ENCODE peak calls at places on chromosomes 11 and 22, in five cellular contexts. V is PC-3, Y is adipocyte, B is endodermal cell, L is MM.1S. I is an unnamed sample.

GRCh38 chr11:92596596-92597317 is 372.1 kb downstream of the FAT3 start:
- DNase-seq in B (no peak), Y (no peak), V (no peak), L (no peak), I (no peak)

GRCh38 chr11:111565111-111565720 is 24.7 kb downstream of the LAYN start:
- DNase-seq in Y (peak), V (peak), B (peak), L (peak), I (peak)

GRCh38 chr11:87870081-87870480 is 305.2 kb downstream of the RAB38 start:
- DNase-seq in L (no peak), Y (peak), B (no peak), V (peak), I (no peak)

GRCh38 chr11:86574493-86575207 is 97.8 kb downstream of the ME3 start:
- DNase-seq in B (no peak), V (peak), Y (no peak), L (no peak), I (no peak)

GRCh38 chr11:115657586-115657985 is 153.4 kb upstream of the CADM1 start:
- DNase-seq in Y (no peak), B (no peak), V (no peak), L (no peak), I (no peak)

GRCh38 chr11:128824199-128825049 is 42.7 kb downstream of the KCNJ1 start:
- DNase-seq in V (no peak), B (no peak), L (no peak), Y (no peak), I (no peak)

GRCh38 chr11:94650756-94651155 is 83.6 kb downstream of the PIWIL4 start:
- DNase-seq in L (no peak), B (peak), V (no peak), Y (peak), I (no peak)

GRCh38 chr11:14669958-14670357 is 26.4 kb downstream of the PDE3B start:
- DNase-seq in B (no peak), V (no peak), L (no peak), Y (no peak), I (no peak)

GRCh38 chr22:50527921-50528681 is 1.7 kb downstream of the TYMP start:
- DNase-seq in B (peak), V (no peak), Y (no peak), L (no peak), I (no peak)

GRCh38 chr11:12497431-12497830 is 120.1 kb downstream of the PARVA start:
- DNase-seq in Y (no peak), L (no peak), V (no peak), B (no peak), I (peak)

GRCh38 chr22:40183029-40183581 is 5.4 kb downstream of the TNRC6B start:
- DNase-seq in B (no peak), L (no peak), Y (peak), V (peak), I (no peak)

GRCh38 chr22:42365942-42366660 is 66.1 kb downstream of the NFAM1 start:
- DNase-seq in B (no peak), L (no peak), V (no peak), Y (no peak), I (no peak)

GRCh38 chr11:8354622-8355417 is 91.1 kb upstream of the LMO1 start:
- DNase-seq in V (peak), Y (peak), L (no peak), B (peak), I (no peak)

GRCh38 chr11:25981998-25982397 is 349.9 kb upstream of the ANO3 start:
- DNase-seq in V (peak), Y (peak), L (peak), B (no peak), I (peak)

GRCh38 chr11:131999084-131999483 is 628.7 kb downstream of the NTM start:
- DNase-seq in V (no peak), B (no peak), L (no peak), Y (no peak), I (no peak)

GRCh38 chr11:64652586-64653387 is 61.8 kb downstream of the SLC22A12 start:
- DNase-seq in L (peak), Y (peak), B (peak), V (peak), I (peak)

DNA sequence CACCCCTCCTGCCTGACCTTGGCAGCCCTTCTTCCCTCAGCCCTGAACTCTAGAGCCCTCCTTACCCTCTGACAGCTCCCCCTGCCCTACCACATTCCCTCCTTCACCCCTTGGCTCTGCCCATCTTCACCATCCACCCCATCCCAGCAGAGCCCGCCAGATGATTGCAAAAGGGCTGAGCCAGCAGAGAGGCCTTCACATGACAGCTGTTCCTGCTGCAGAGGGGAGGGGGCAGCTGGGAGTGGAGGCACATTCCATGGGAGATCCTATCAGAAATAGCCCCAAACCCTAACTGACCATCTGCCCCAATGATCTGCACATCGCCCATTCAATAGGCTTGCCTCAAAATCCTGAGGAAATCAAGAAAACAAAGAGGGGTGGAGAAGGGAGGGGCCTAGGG is 7.8 kb upstream of the AHNAK start:
- DNase-seq in L (no peak), V (no peak), Y (peak), B (peak), I (no peak)
- H3K4me3 ChIP-seq in L (no peak), V (peak), Y (peak), B (no peak), I (no peak)

GRCh38 chr22:38490915-38491314 is 15.2 kb downstream of the DDX17 start:
- DNase-seq in L (no peak), B (no peak), V (no peak), Y (peak), I (no peak)

GRCh38 chr22:38489142-38489541 is 17.0 kb downstream of the DDX17 start:
- DNase-seq in L (no peak), Y (no peak), V (no peak), B (no peak), I (no peak)

GRCh38 chr22:38491707-38492348 is 14.3 kb downstream of the DDX17 start:
- DNase-seq in B (no peak), Y (no peak), V (no peak), L (no peak), I (no peak)

GRCh38 chr22:38489561-38490133 is 16.5 kb downstream of the DDX17 start:
- DNase-seq in Y (no peak), V (no peak), B (no peak), L (no peak), I (no peak)

GRCh38 chr22:38490475-38490874 is 15.6 kb downstream of the DDX17 start:
- DNase-seq in L (no peak), Y (no peak), B (no peak), V (no peak), I (no peak)
- H3K9ac ChIP-seq in L (no peak), Y (no peak), B (no peak), V (no peak), I (no peak)

DNA sequence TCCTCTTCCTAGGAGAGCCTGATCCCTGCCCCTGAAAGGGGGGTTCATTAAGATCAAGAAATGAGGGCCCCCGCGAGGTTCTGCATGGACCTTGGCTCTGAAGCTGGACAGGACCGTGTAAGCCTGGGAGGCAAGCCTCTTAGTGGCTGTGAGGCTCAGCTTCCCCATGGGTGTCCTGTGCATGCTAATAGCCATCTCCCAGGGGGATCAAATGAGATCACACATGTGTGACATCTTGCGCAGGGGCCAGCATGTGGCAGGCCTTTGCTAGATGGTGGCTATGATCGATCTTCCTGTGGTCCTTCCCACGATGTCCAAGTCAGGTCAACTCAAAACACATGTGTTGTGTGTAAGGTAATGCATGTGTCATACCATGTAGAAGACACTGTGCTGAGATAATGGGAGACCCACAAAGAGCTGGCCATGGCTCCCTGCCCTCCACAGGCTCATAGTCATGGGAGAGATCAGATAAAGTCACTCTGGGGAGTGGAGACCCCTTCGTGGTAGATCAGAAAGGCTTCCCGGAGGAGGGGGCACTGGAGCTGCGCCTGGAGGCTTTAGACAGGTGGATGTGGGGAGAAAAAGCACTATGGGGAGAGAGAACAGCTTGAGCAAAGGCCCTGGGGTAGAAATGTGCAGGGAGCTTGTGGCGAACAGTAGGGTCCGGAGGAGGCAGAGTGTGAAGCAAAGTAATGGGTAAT is 3.7 kb downstream of the RAC2 start:
- DNase-seq in V (no peak), B (peak), L (no peak), Y (no peak), I (peak)
- H3K4me3 ChIP-seq in V (no peak), B (no peak), L (no peak), Y (no peak), I (peak)

DNA sequence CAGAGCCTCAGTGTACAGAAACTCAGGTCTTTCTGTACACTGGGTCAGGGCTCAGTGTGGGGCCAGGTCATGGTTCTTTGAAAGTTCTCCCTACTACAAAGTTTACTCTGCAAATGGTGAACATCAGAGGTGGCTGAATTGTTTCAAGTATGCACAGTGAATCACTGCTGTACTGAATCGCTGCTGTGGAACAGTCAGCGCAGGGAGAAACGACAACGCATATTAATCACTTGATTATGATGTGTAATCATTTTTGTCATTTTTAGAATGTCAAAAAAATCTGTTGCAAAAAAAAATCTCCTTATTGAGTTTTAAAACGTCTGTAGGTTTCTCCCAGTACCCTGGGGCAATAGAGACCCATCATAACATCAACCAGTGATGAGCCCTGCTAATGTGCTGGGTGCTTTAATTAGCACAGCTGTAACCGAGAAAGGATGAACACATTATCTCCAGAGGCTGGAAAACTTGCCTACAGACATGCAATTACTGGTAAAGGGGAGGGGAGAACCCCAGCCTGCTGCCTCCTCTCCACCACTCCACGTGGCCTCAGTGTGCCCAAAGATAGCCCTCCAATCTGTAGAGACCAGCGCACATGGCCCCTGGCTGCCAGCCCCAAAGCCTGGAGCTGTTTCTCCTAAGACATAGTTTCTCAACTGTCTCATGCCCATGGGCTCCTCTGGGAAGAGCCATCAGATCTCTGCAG is 12.8 kb downstream of the ARRB1 start:
- DNase-seq in B (no peak), L (no peak), Y (no peak), V (no peak), I (no peak)
- H3K9ac ChIP-seq in B (no peak), L (no peak), Y (peak), V (no peak), I (no peak)

DNA sequence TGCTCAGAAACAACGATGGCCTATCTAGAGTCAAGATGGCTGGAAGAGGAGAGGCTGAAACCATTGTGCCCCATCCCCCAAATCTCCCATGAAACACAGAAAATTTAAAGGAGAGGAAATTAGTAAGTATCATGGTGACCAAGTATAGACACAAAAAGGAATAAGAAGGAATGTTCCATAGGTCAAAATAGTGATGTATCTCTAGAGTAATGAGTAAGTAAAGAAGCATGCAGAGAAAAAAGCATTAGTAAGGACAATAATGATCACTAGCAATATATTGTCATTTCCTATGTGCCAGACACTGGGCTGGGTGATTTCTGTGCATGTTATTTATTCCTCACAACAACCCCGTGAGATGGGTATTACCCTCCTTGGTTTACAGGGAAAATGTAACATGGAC is 2.6 kb upstream of the SLC22A24 start:
- DNase-seq in L (no peak), Y (no peak), B (no peak), V (no peak), I (no peak)
- H3K4me3 ChIP-seq in L (no peak), Y (no peak), B (no peak), V (no peak), I (no peak)

GRCh38 chr11:17475666-17476316 is 854 bp downstream of the ABCC8 start:
- DNase-seq in V (no peak), L (no peak), B (peak), Y (no peak), I (no peak)
- H3K9ac ChIP-seq in V (no peak), L (no peak), B (no peak), Y (no peak), I (no peak)

GRCh38 chr22:38258895-38259294 is 13.9 kb downstream of the TMEM184B start:
- DNase-seq in L (no peak), B (no peak), V (no peak), Y (no peak), I (no peak)

GRCh38 chr22:38259370-38259769 is 13.4 kb downstream of the TMEM184B start:
- DNase-seq in V (no peak), Y (no peak), L (no peak), B (no peak), I (no peak)

GRCh38 chr22:38255697-38256096 is 17.1 kb downstream of the TMEM184B start:
- DNase-seq in Y (no peak), B (no peak), V (no peak), L (no peak), I (no peak)

GRCh38 chr22:38257170-38257569 is 15.6 kb downstream of the TMEM184B start:
- DNase-seq in Y (peak), B (no peak), V (peak), L (no peak), I (no peak)

DNA sequence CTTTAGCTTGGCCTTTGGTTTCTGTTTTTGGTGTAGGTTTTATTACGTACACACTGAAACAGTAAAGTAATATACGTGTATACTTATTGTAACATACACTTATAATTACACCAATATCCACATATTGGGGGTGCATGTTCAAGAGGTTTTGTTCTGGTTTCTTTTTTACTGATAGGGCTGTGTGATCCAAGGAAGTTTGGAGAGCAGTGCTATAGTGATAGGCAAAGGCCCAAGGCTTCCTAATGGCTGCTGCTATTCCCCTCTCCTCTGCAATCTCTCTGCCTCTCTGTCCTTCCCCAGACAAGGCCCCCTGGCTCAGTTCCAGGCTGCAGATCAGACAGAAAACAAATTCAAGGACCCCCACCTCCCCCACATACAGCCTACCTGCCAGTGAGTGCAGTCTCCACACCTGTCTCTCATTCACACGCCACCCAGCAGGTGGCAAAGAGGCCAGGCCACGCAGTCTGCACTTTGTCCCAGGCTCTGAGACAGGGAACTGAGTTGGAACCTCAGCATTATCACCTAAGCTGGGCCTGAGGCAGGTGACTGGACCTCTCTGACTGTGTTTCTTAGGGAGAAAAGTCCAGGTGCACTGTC is 15.1 kb downstream of the TMEM184B start:
- DNase-seq in L (no peak), Y (peak), V (peak), B (peak), I (no peak)
- H3K4me3 ChIP-seq in L (no peak), Y (peak), V (peak), B (no peak), I (no peak)

DNA sequence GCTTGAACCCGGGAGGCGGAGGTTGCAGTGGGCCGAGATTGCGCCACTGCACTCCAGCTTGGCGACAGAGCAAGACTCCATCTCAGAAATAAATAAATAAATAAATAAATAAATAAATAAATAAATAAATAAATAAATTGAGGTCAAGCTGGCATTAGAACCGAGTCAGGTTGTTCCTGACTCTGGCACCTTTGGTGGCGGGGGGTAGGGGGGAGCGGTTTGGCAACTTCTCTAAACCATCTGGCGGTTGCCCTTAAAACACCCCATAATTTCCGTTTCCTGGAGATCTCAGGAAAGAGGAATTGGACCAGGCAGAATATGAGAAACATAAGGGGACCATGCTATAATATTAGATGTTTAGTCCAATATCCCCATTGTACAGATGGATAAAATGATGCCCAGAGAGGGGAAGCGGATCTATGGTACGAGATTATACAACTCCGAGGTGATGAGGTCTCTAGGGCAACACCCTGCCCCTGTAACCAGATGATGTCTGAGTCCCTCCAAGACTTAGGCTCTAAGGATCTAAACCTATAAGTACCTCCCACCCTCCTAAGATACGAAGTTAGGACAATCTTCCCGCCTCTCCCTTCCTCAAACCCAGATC is 773 bp downstream of the CLPB start:
- DNase-seq in L (no peak), V (peak), Y (no peak), B (no peak), I (no peak)
- H3K9ac ChIP-seq in L (peak), V (peak), Y (peak), B (peak), I (peak)

I was measured in Karpas-422.